ENCODE peak calls at places on chromosome 1, in five cellular contexts. K is astrocyte, A is A673, C is hepatocyte, E is tibial artery. H is an unnamed sample. For H3K9me3 and H3K4me1, the result is how much of the 10 kb centered on the place peaks cover.

GRCh38 chr1:218397752-218398339 is 52.7 kb downstream of the TGFB2 start:
- DNase-seq in A (no peak), C (peak), E (no peak), K (peak), H (no peak)

GRCh38 chr1:30373471-30374399 is 349.6 kb downstream of the MATN1 start:
- DNase-seq in K (no peak), A (no peak), C (no peak), E (no peak), H (peak)

GRCh38 chr1:230328342-230329015 is 97.7 kb downstream of the PGBD5 start:
- DNase-seq in K (no peak), C (no peak), A (no peak), E (no peak), H (no peak)

GRCh38 chr1:16903054-16903453 is 7.3 kb downstream of the RNU1-2 start:
- DNase-seq in A (no peak), E (no peak), C (peak), K (peak), H (no peak)

GRCh38 chr1:201011616-201012015 is 11.9 kb downstream of the KIF21B start:
- DNase-seq in C (no peak), K (no peak), A (no peak), E (no peak), H (no peak)

GRCh38 chr1:64851664-64852063 is 106.8 kb downstream of the RAVER2 start:
- DNase-seq in K (no peak), C (no peak), A (no peak), E (no peak), H (no peak)

GRCh38 chr1:42429623-42430022 is 26.2 kb downstream of the ZMYND12 start:
- DNase-seq in C (no peak), A (no peak), E (no peak), K (peak), H (no peak)

GRCh38 chr1:244199883-244200282 is 148.8 kb downstream of the ZBTB18 start:
- DNase-seq in K (no peak), E (no peak), C (no peak), A (no peak), H (no peak)

GRCh38 chr1:53956308-53957168 is 10.4 kb downstream of the LRRC42 start:
- DNase-seq in C (no peak), A (no peak), E (no peak), K (no peak), H (no peak)

GRCh38 chr1:43237131-43237530 is 32.7 kb upstream of the TMEM125 start:
- DNase-seq in E (no peak), C (no peak), K (no peak), A (no peak), H (no peak)

GRCh38 chr1:234108921-234109320 is 204.4 kb downstream of the SLC35F3 start:
- DNase-seq in C (peak), K (peak), A (no peak), E (no peak), H (no peak)

GRCh38 chr1:62311473-62311943 is 7.7 kb downstream of the KANK4 start:
- DNase-seq in A (peak), C (no peak), K (peak), E (no peak), H (no peak)

GRCh38 chr1:19009882-19010321 is 53.4 kb upstream of the IFFO2 start:
- DNase-seq in A (no peak), K (peak), E (no peak), C (no peak), H (no peak)

GRCh38 chr1:109356959-109357358 is 40.8 kb downstream of the SORT1 start:
- DNase-seq in C (no peak), K (no peak), A (no peak), E (no peak), H (no peak)

GRCh38 chr1:93814059-93814794 is 64.8 kb downstream of the DNTTIP2 start:
- DNase-seq in K (peak), E (peak), A (peak), C (peak), H (no peak)

GRCh38 chr1:89708727-89709375 is 75.9 kb downstream of the LRRC8C start:
- DNase-seq in A (peak), E (no peak), K (peak), C (no peak), H (no peak)

GRCh38 chr1:57017717-57018116 is 51.9 kb upstream of the C8B start:
- DNase-seq in A (peak), E (no peak), C (no peak), K (no peak), H (no peak)

GRCh38 chr1:64524614-64525013 is 54.7 kb downstream of the CACHD1 start:
- DNase-seq in E (no peak), K (no peak), C (no peak), A (no peak), H (no peak)

GRCh38 chr1:44610527-44611148 is 63.6 kb downstream of the TMEM53 start:
- DNase-seq in K (no peak), C (no peak), E (no peak), A (no peak), H (no peak)

GRCh38 chr1:81592263-81592662 is 208.5 kb upstream of the ADGRL2 start:
- DNase-seq in E (no peak), C (no peak), A (no peak), K (no peak), H (no peak)

GRCh38 chr1:239112092-239112491 is 274.3 kb upstream of the CHRM3 start:
- DNase-seq in E (no peak), C (peak), A (no peak), K (no peak), H (no peak)

GRCh38 chr1:198105185-198105584 is 51.6 kb upstream of the NEK7 start:
- DNase-seq in E (no peak), K (no peak), C (no peak), A (no peak), H (no peak)

GRCh38 chr1:241115784-241116183 is 241.2 kb downstream of the RGS7 start:
- DNase-seq in E (no peak), A (peak), K (no peak), C (no peak), H (no peak)

GRCh38 chr1:6041432-6042062 is 4.1 kb upstream of the KCNAB2 start:
- DNase-seq in C (peak), A (peak), K (no peak), E (no peak), H (no peak)

GRCh38 chr1:230643887-230644286 is 1.6 kb downstream of the COG2 start:
- DNase-seq in K (peak), E (no peak), A (no peak), C (peak), H (no peak)

GRCh38 chr1:25431495-25432363 is 1.0 kb downstream of the MACO1 start:
- DNase-seq in C (no peak), K (no peak), E (no peak), A (peak), H (no peak)

GRCh38 chr1:38839363-38839762 is 20.2 kb downstream of the RRAGC start:
- DNase-seq in K (no peak), A (no peak), E (no peak), C (no peak), H (no peak)

GRCh38 chr1:27368872-27369703 is 2.3 kb upstream of the MAP3K6 start:
- DNase-seq in E (no peak), C (no peak), K (no peak), A (no peak), H (no peak)

GRCh38 chr1:215083408-215083961 is 948 bp downstream of the KCNK2 start:
- DNase-seq in A (no peak), E (no peak), K (peak), C (peak), H (peak)

GRCh38 chr1:215987092-215987855 is 420.2 kb downstream of the KCTD3 start:
- DNase-seq in A (no peak), E (no peak), C (peak), K (peak), H (no peak)

GRCh38 chr1:170698711-170699275 is 34.9 kb downstream of the PRRX1 start:
- DNase-seq in K (peak), C (no peak), E (no peak), A (no peak), H (no peak)

GRCh38 chr1:196897158-196897828 is 9.4 kb downstream of the CFHR4 start:
- DNase-seq in E (no peak), K (no peak), A (no peak), C (no peak), H (peak)

GRCh38 chr1:33435096-33435820 is 4.4 kb upstream of the PHC2 start:
- DNase-seq in C (no peak), A (peak), K (peak), E (no peak), H (no peak)

GRCh38 chr1:214473392-214473791 is 78.0 kb downstream of the PTPN14 start:
- DNase-seq in K (peak), E (no peak), C (peak), A (no peak), H (no peak)

GRCh38 chr1:8540266-8540926 is 222.5 kb downstream of the SLC45A1 start:
- DNase-seq in E (no peak), A (no peak), K (peak), C (no peak), H (no peak)
- H3K9me3 ChIP-seq in E (under half), A (under half), K (under half), C (under half), H (under half)

GRCh38 chr1:206555473-206555935 is 48.2 kb downstream of the RASSF5 start:
- DNase-seq in A (no peak), E (no peak), K (no peak), C (peak), H (no peak)
- H3K4me1 ChIP-seq in A (under half), E (under half), K (under half), C (under half), H (half or more)

DNA sequence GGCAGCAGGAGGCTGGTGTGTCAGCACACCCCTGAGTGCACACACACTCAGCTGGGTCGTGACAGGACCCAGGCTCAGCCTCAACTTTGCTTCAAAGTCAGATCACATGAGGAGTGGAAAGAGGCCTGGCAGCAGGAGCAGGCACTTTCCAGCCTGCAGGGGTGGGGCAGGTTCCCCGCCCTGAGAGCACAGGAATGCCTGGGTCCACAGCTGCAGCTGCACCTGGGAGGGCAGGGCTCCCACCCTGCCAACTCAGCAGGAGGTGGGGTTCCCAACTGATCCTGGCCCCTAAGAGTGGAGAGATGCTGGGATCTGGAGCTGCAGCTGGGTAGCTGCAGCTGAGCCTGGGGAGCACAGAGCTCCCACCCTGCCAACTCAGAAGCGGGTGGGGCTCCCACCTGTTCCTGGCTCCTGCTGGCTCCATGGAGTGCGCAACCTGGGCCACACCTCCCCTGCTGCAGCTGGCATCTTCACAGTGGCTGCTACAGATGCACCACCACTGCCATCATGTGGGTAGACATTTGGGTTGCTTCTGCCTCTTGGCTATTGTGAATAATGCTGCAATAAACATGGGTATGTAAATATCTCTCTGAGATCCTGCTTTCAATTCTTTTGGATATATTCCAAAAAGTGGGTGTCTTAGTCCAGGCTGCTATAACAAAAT is 415.4 kb downstream of the TTLL7 start:
- DNase-seq in E (no peak), C (peak), K (no peak), A (peak), H (no peak)
- H3K9me3 ChIP-seq in E (under half), C (under half), K (under half), A (under half), H (under half)

GRCh38 chr1:205442051-205442721 is 13.7 kb downstream of the BLACAT1 start:
- DNase-seq in A (no peak), K (no peak), C (no peak), E (no peak), H (peak)
- H3K4me1 ChIP-seq in A (half or more), K (under half), C (under half), E (under half), H (under half)

GRCh38 chr1:49541096-49541752 is 482.5 kb downstream of the AGBL4 start:
- DNase-seq in K (no peak), E (no peak), C (no peak), A (no peak), H (no peak)

GRCh38 chr1:49544615-49545014 is 479.1 kb downstream of the AGBL4 start:
- DNase-seq in K (no peak), C (no peak), A (no peak), E (no peak), H (no peak)
- H3K9me3 ChIP-seq in K (under half), C (under half), A (under half), E (under half), H (under half)

DNA sequence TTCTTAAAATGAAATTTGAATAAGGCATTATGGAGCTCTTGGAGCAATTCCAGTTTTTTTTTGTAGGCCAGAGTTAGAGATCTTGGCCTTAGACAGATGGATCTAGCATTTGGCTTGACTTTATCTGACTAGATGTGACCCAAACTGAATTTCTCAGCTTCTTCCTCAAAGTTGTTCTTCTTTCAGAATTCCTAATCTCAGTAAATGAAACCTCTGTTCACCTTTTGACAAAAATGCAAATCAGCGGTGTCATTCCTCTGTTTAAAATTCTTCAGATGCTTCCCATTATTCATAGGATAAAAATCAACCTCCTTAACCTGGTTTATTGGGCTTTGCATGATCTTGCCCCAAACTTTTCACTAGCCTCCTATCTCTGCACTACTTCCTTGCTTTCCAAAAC is 177.6 kb downstream of the RASAL2 start:
- DNase-seq in E (no peak), C (no peak), A (no peak), K (no peak), H (no peak)
- H3K4me1 ChIP-seq in E (under half), C (under half), A (under half), K (under half), H (under half)

GRCh38 chr1:2848006-2848670 is 46.6 kb upstream of the TTC34 start:
- DNase-seq in C (no peak), K (no peak), A (no peak), E (no peak), H (no peak)
- H3K9me3 ChIP-seq in C (under half), K (under half), A (under half), E (under half), H (under half)

H was measured in upper lobe of right lung.